ENCODE peak calls at places on chromosome 10, in five cellular contexts. V, G, S, Z and P are unnamed samples.
A peak's percentile ranks its signal among the peaks of the same experiment; 100 is the strongest.

GRCh38 chr10:101216631-101217425 is 12.4 kb downstream of the LBX1 start:
- DNase-seq in Z (no peak), G (no peak), S (no peak), V (no peak), P (no peak)

GRCh38 chr10:32241946-32242345 is 105.0 kb downstream of the EPC1 start:
- DNase-seq in S (no peak), V (no peak), G (no peak), Z (no peak), P (no peak)

GRCh38 chr10:124217906-124218769 is 124.7 kb upstream of the CHST15 start:
- DNase-seq in S (no peak), Z (no peak), V (no peak), G (no peak), P (no peak)

GRCh38 chr10:32169556-32169955 is 113.3 kb upstream of the KIF5B start:
- DNase-seq in Z (peak; percentile 30), G (no peak), V (no peak), S (no peak), P (no peak)

GRCh38 chr10:132446661-132447445 is 49.9 kb downstream of the PWWP2B start:
- DNase-seq in Z (peak; percentile 64), S (peak; percentile 57), V (peak; percentile 86), G (peak; percentile 63), P (no peak)

GRCh38 chr10:19168584-19168983 is 120.0 kb downstream of the MALRD1 start:
- DNase-seq in S (no peak), Z (no peak), G (no peak), V (no peak), P (no peak)

GRCh38 chr10:78644550-78644949 is 424.2 kb upstream of the ZMIZ1 start:
- DNase-seq in Z (no peak), S (no peak), V (no peak), G (no peak), P (no peak)

GRCh38 chr10:118832242-118832651 is 77.5 kb upstream of the CACUL1 start:
- DNase-seq in V (peak; percentile 66), S (no peak), G (no peak), Z (peak; percentile 34), P (peak; percentile 56)

GRCh38 chr10:49303711-49304110 is 4.7 kb downstream of the C10orf71 start:
- DNase-seq in G (no peak), Z (no peak), V (no peak), S (no peak), P (no peak)

GRCh38 chr10:18610517-18610916 is 40.9 kb downstream of the NSUN6 start:
- DNase-seq in V (peak; percentile 61), Z (no peak), G (no peak), S (no peak), P (peak; percentile 63)

GRCh38 chr10:77637474-77637985 is at the start of gene KCNMA1:
- DNase-seq in S (no peak), V (no peak), Z (no peak), G (no peak), P (peak; percentile 61)

GRCh38 chr10:133438711-133439273 is 14.4 kb upstream of the SPRN start:
- DNase-seq in V (no peak), Z (no peak), G (no peak), S (no peak), P (peak; percentile 51)

GRCh38 chr10:114100848-114101741 is 57.4 kb downstream of the ADRB1 start:
- DNase-seq in Z (peak; percentile 36), G (no peak), V (peak; percentile 45), S (no peak), P (no peak)

GRCh38 chr10:14547826-14548225 is 217.1 kb upstream of the FRMD4A start:
- DNase-seq in Z (no peak), S (no peak), V (no peak), G (no peak), P (no peak)

GRCh38 chr10:12405342-12406320 is 56.3 kb downstream of the CAMK1D start:
- DNase-seq in G (no peak), S (no peak), Z (no peak), V (peak; percentile 45), P (peak; percentile 52)

GRCh38 chr10:122206471-122207065 is 64.5 kb upstream of the BTBD16 start:
- DNase-seq in V (no peak), G (no peak), Z (no peak), S (no peak), P (no peak)

GRCh38 chr10:63631971-63632370 is 110.8 kb downstream of the REEP3 start:
- DNase-seq in Z (no peak), V (no peak), G (no peak), S (no peak), P (no peak)